ENCODE peak calls at places on chromosomes 5 and 9, in four cellular contexts. G is upper lobe of right lung, A is SK-N-SH, Z is IMR-90. T is an unnamed sample. For H3K36me3 and H3K4me1, the result is how much of the 10 kb centered on the place peaks cover.

GRCh38 chr5:141488591-141489478 is at the start of gene PCDHGC5:
- DNase-seq in G (no peak), A (no peak), Z (peak), T (no peak)

GRCh38 chr9:32701321-32702022 is 66.0 kb upstream of the TAF1L start:
- DNase-seq in G (no peak), A (no peak), Z (peak), T (no peak)

GRCh38 chr9:36320457-36320856 is 62.2 kb upstream of the GNE start:
- DNase-seq in G (no peak), A (no peak), Z (no peak), T (no peak)

GRCh38 chr9:137264067-137264466 is 8.9 kb downstream of the NELFB start:
- DNase-seq in G (peak), A (no peak), Z (no peak), T (no peak)

GRCh38 chr5:149201121-149201637 is 59.9 kb downstream of the ABLIM3 start:
- DNase-seq in G (no peak), A (no peak), Z (no peak), T (no peak)

GRCh38 chr9:33437235-33437634 is 10.2 kb downstream of the AQP3 start:
- DNase-seq in G (no peak), A (no peak), Z (no peak), T (no peak)

GRCh38 chr9:117153021-117153420 is 261.8 kb downstream of the ASTN2 start:
- DNase-seq in G (no peak), A (no peak), Z (peak), T (no peak)

GRCh38 chr9:36959681-36960574 is 74.1 kb downstream of the PAX5 start:
- DNase-seq in G (peak), A (no peak), Z (no peak), T (no peak)

GRCh38 chr5:82004511-82004910 is 32.7 kb downstream of the ATG10 start:
- DNase-seq in G (no peak), A (no peak), Z (peak), T (no peak)

GRCh38 chr9:94085062-94085639 is 887 bp downstream of the PTPDC1 start:
- DNase-seq in G (no peak), A (no peak), Z (peak), T (no peak)

GRCh38 chr9:92550765-92551164 is 15.0 kb upstream of the ECM2 start:
- DNase-seq in G (no peak), A (no peak), Z (no peak), T (no peak)

GRCh38 chr5:59829389-59829788 is 64.1 kb downstream of the PDE4D start:
- DNase-seq in G (no peak), A (no peak), Z (peak), T (no peak)

GRCh38 chr9:18910858-18911257 is 122.2 kb downstream of the SAXO1 start:
- DNase-seq in G (no peak), A (no peak), Z (peak), T (no peak)

GRCh38 chr9:121082075-121082474 is 7.3 kb downstream of the CNTRL start:
- DNase-seq in G (no peak), A (no peak), Z (no peak), T (no peak)
- H3K36me3 ChIP-seq in G (under half), A (under half), Z (under half), T (under half)

GRCh38 chr9:128684325-128685021 is 4.5 kb upstream of the SET start:
- DNase-seq in G (peak), A (no peak), Z (peak), T (peak)

GRCh38 chr9:128685022-128685332 is 4.0 kb upstream of the SET start:
- DNase-seq in G (no peak), A (no peak), Z (no peak), T (peak)

GRCh38 chr9:128687453-128687852 is 1.6 kb upstream of the SET start:
- DNase-seq in G (no peak), A (no peak), Z (no peak), T (no peak)

GRCh38 chr9:128684065-128684324 is 5.0 kb upstream of the SET start:
- DNase-seq in G (no peak), A (no peak), Z (no peak), T (no peak)

DNA sequence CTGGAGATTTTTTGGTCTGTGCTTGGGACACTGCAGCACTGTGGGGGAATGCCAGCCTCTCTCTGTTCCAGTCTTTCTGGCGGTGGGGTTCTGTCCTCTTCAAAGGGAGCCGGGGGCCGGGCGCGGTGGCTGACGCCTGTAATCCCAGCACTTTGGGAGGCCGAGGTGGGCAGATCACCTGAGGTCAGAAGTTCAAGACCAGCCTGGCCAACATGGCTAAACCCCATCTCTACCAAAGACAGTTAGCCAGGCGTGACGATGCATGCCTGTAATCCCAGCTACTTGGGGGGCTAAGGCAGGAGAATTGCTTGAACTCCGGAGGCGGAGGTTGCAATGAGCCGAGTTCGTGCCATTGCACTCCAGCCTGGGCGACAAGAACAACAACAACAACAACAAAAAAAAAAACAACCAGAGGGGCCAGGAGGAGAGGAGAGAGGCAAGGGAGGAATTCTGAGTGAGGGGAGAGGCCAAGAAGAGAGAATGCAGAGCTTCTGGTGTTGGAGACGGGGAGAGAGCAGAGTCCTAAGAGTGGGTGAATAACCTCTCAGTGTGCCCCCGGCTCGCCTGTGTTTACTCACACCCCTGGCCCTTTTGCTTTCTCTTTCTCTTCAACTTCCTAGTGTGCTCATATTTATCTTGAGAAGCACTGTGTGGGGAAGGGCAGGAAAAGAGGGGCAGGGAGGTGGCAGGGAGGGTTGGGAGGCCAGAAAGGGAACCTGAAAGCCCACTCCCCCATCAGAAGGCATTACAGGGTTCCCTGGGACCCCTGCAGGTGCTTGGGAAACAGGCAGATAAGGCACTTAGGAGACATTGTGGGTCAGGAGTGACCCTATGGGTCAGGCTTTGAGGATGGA is 3.2 kb upstream of the SET start:
- DNase-seq in G (no peak), A (no peak), Z (no peak), T (no peak)
- H3K4me3 ChIP-seq in G (peak), A (no peak), Z (no peak), T (no peak)

DNA sequence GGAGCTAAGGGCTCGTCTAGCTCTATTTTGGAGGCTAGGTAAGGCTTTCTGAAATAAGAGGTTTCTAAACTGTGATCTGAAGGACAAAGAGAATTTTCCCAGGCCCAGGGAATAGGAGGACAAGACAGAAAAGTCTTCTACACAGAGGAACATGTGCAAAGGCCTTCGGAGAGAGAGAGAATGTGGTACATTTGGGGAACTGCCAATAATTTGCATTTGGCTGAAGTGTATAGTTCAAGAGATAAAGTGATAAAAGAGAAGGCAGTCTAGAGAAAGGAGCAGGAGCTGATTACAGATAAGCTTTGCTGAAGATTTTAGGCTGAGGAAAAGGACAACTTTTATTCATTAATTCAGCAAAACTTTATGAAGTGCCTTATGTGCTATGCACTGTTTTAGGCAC is 214.4 kb upstream of the ELL2 start:
- DNase-seq in G (no peak), A (no peak), Z (no peak), T (no peak)
- H3K4me1 ChIP-seq in G (under half), A (under half), Z (under half), T (under half)

GRCh38 chr5:112109331-112109993 is 309.6 kb downstream of the EPB41L4A start:
- DNase-seq in G (peak), A (peak), Z (peak), T (peak)
- H3K36me3 ChIP-seq in G (under half), A (under half), Z (under half), T (under half)

GRCh38 chr5:54601393-54601792 is 83.8 kb downstream of the SNX18 start:
- DNase-seq in G (no peak), A (no peak), Z (no peak), T (no peak)
- H3K4me3 ChIP-seq in G (no peak), A (no peak), Z (no peak), T (no peak)

DNA sequence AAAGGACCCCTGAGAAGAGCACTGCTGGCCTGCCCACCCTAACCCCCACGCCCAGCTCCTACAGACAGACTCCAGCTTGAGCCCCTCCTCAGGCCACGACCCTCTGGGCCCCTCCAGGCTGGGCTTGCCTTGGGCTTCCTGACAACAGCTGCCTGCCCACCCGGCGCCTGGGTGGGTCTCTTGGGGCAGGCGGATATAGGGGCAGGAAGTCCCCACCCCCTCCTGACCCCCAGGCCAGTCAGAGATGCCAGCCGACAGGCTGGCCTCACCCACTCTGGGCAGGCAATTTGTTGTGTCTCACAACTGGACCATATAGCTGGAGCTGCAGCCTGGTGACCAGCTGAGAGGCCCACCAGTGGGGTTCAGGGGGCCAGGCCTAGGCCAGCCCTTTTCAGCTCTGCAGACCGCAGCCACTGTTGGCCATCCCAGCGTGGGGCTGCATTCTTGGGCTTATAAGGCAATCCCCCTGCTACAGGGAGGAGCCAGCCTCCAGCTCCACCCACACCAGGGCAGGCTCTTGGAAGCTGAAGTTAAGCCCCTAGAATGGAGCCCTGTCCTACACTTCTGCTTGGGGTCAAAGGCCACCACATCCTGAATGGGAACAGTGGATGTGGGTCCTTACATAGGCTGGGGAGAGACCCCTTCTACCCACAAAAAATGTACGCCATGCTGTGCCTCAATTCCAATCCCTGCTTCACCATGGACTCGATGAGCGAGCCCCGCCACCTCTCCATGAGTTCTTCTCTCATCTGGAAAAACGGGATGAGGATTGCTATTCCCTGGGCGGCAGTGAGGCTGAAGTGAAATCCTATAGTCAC is 2.0 kb downstream of the PDLIM7 start:
- DNase-seq in G (peak), A (peak), Z (peak), T (peak)
- H3K4me1 ChIP-seq in G (under half), A (under half), Z (under half), T (under half)

GRCh38 chr5:37005946-37006540 is 129.5 kb downstream of the NIPBL start:
- DNase-seq in G (no peak), A (peak), Z (peak), T (no peak)

GRCh38 chr5:37002176-37002751 is 125.7 kb downstream of the NIPBL start:
- DNase-seq in G (no peak), A (no peak), Z (no peak), T (no peak)

GRCh38 chr5:37005252-37005651 is 128.7 kb downstream of the NIPBL start:
- DNase-seq in G (no peak), A (no peak), Z (peak), T (no peak)
- H3K36me3 ChIP-seq in G (half or more), A (half or more), Z (under half), T (half or more)

DNA sequence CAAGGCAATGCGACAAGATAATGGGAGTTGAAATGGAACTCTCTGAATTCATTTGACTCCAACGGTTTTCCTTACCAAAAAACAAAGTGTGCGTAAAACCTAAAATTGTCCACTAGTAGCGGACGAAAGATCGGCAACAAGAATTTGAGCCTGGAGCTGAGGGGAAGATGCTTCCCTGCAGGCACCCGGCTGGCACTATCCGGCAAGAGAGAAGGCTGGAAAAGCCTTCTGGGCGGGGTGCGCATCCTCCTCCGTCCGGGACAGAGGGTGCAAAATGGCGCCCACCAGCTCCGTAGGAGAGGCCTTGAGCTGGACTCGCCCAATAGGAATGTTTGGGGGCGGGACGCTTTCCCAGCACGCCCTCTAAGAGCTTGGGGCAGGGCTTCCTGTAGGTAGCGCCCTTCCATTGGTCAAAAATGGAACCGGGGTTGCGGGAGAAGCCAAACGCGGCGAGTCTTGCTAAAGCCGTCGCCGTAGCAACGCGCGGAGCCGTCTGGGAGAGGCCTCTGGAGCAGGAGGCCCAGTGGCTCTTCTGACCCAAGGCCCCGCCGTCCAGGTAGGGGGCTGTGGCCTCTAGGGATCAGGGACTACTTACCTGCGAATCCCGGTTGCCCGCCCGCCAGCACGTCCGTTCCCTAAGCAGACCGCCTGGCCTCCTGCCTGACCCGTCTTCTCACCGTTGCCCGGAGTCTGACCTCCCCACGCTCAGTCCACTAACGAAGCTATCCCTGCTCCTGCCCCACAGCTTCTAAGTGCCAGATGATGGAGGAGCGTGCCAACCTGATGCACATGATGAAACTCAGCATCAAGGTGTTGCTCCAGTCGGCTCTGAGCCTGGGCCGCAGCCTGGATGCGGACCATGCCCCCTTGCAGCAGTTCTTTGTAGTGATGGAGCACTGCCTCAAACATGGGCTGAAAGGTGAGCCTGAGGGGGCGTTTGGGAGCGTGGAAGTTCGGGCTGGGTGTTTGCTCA is 9.2 kb downstream of the RUFY1 start:
- DNase-seq in G (peak), A (peak), Z (peak), T (peak)
- H3K4me3 ChIP-seq in G (peak), A (peak), Z (peak), T (peak)

GRCh38 chr5:16897284-16897704 is 38.8 kb downstream of the MYO10 start:
- DNase-seq in G (no peak), A (no peak), Z (peak), T (no peak)

GRCh38 chr5:16896767-16897166 is 39.3 kb downstream of the MYO10 start:
- DNase-seq in G (no peak), A (no peak), Z (no peak), T (no peak)

GRCh38 chr5:16897800-16898199 is 38.3 kb downstream of the MYO10 start:
- DNase-seq in G (no peak), A (no peak), Z (no peak), T (no peak)

GRCh38 chr5:16901038-16901644 is 34.9 kb downstream of the MYO10 start:
- DNase-seq in G (no peak), A (no peak), Z (no peak), T (no peak)

DNA sequence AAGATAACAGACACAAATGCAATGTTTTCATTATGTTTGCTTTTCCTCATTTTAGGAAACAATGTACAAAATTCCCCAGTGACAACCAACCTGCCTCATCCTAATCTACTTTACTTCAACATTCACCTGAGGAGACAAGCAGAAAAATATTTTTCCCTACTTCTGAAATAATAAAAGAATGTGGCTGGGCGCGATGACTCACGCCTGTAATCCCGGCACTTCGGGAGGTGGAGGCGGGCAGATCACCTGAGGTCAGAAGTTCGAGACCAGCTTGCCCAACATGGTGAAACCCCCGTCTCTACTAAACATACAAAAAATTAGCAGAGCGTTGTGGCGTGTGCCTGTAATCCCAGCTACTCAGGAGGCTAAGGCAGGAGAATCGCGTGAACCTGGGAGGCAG is 36.9 kb downstream of the MYO10 start:
- DNase-seq in G (no peak), A (no peak), Z (no peak), T (no peak)
- H3K4me1 ChIP-seq in G (under half), A (half or more), Z (under half), T (under half)

T was measured in BE2C.